ENCODE peak calls at places on chromosomes 1 and 21, in eight cellular contexts. Q is body of pancreas; H is endothelial cell of umbilical vein; K is neural progenitor cell; D is brain microvascular endothelial cell; X is testis; C is CD8-positive, alpha-beta memory T cell; T is HL-60. E is an unnamed sample.

GRCh38 chr1:184031127-184032107 is 6.1 kb downstream of the COLGALT2 start:
- DNase-seq in X (no peak), Q (no peak), K (no peak), H (no peak), D (no peak), T (no peak), C (no peak), E (no peak)

GRCh38 chr21:46357684-46358425 is 33.9 kb downstream of the PCNT start:
- DNase-seq in Q (no peak), K (no peak), T (no peak), D (no peak), H (no peak), C (no peak), X (no peak), E (no peak)

GRCh38 chr1:3126756-3127718 is 58.0 kb downstream of the PRDM16 start:
- DNase-seq in X (peak), H (no peak), C (no peak), Q (no peak), T (no peak), K (no peak), D (no peak), E (no peak)

GRCh38 chr1:47424336-47424982 is 8.4 kb downstream of the FOXE3 start:
- DNase-seq in X (no peak), Q (no peak), D (peak), H (peak), K (peak), C (no peak), T (no peak), E (peak)

GRCh38 chr21:28375708-28376385 is 616.8 kb downstream of the LTN1 start:
- DNase-seq in Q (no peak), K (no peak), H (peak), T (no peak), X (no peak), C (no peak), D (peak), E (no peak)

GRCh38 chr1:197526736-197527371 is 248.4 kb downstream of the DENND1B start:
- DNase-seq in T (no peak), K (peak), Q (no peak), D (no peak), C (no peak), H (peak), X (no peak), E (no peak)

GRCh38 chr1:232954594-232955365 is 4.4 kb downstream of the NTPCR start:
- DNase-seq in K (no peak), X (no peak), H (peak), Q (no peak), D (peak), C (no peak), T (no peak), E (no peak)

GRCh38 chr1:951364-951763 is 7.7 kb downstream of the NOC2L start:
- DNase-seq in X (no peak), C (no peak), H (no peak), K (peak), D (no peak), Q (no peak), T (no peak), E (peak)

GRCh38 chr1:117607471-117607870 is 1.6 kb downstream of the TENT5C start:
- DNase-seq in C (peak), T (no peak), H (no peak), Q (peak), X (no peak), K (peak), D (no peak), E (no peak)

DNA sequence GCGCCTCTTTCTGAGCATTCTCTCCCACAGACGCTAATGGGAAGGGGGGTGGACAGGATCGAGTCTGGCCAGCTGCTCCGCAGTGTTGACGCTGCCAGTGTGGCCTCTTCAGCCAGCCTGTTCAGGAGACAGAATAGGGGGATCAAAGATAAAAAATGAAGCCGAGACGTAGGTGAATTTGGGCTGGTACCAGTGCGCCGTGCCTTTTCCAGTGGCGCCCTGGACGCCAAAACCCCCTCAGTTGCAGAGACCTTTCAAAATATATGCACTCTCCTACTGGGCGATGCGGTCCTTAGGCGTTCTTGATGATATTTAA is 1.1 kb downstream of the TTC3 start:
- DNase-seq in C (no peak), H (no peak), D (no peak), T (no peak), Q (no peak), K (peak), X (peak), E (no peak)
- H3K27ac ChIP-seq in C (peak), H (no peak), D (peak), T (peak), Q (peak), K (no peak), X (peak), E (peak)

GRCh38 chr1:26171084-26172072 is at the start of gene ZNF593OS:
- DNase-seq in C (no peak), H (no peak), K (peak), Q (no peak), D (no peak), T (no peak), X (no peak), E (peak)

GRCh38 chr1:26168410-26169167 is at the start of gene C1orf232:
- DNase-seq in C (no peak), D (no peak), Q (no peak), H (no peak), X (no peak), K (peak), T (no peak), E (no peak)

GRCh38 chr1:26169669-26170471 is at the start of gene ZNF593:
- DNase-seq in Q (peak), X (peak), T (peak), C (peak), D (peak), K (peak), H (peak), E (peak)

GRCh38 chr1:26169201-26169600 is 438 bp upstream of the C1orf232 start:
- DNase-seq in K (no peak), C (no peak), Q (no peak), D (no peak), H (no peak), T (no peak), X (no peak), E (no peak)

GRCh38 chr1:26170472-26170821 is 739 bp downstream of the ZNF593 start:
- DNase-seq in C (no peak), Q (no peak), K (no peak), T (no peak), D (no peak), H (no peak), X (no peak), E (no peak)
- H3K27ac ChIP-seq in C (peak), Q (peak), K (no peak), T (peak), D (no peak), H (peak), X (no peak), E (peak)

DNA sequence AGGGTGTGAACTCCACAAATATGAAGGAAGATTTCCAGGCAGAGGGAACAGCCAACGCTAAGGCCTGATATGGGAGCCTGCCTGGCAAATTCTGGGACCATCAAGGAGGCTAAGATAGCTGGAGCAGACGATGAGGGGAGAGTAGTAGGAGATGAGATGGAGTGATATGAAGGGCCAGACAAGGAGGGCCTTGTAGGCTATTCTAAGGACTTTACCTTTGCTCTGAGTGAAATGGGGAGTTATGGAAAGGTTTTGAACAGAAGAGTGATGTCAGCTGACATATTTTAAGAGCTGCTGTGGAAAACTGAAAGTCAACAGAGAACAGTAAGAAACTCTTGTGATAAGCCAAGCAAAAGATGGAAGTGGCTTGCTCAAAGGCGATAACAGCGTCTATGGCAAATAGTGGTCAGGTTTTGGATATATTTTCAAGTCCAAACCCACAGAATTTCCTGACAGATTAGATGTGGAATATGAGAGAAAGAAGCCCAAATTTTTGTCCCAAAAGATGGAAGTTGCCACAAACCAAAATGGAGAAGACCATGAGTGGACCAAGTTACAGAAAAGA is 2.1 kb upstream of the TP53BP2 start:
- DNase-seq in T (no peak), K (no peak), H (no peak), X (no peak), D (no peak), Q (no peak), C (no peak), E (no peak)
- H3K27ac ChIP-seq in T (no peak), K (no peak), H (no peak), X (no peak), D (no peak), Q (no peak), C (peak), E (no peak)

GRCh38 chr1:27885620-27886352 is 13.4 kb downstream of the THEMIS2 start:
- DNase-seq in H (no peak), Q (no peak), T (peak), D (no peak), C (no peak), K (no peak), X (no peak), E (peak)
- H3K27ac ChIP-seq in H (no peak), Q (peak), T (peak), D (no peak), C (peak), K (no peak), X (peak), E (no peak)

DNA sequence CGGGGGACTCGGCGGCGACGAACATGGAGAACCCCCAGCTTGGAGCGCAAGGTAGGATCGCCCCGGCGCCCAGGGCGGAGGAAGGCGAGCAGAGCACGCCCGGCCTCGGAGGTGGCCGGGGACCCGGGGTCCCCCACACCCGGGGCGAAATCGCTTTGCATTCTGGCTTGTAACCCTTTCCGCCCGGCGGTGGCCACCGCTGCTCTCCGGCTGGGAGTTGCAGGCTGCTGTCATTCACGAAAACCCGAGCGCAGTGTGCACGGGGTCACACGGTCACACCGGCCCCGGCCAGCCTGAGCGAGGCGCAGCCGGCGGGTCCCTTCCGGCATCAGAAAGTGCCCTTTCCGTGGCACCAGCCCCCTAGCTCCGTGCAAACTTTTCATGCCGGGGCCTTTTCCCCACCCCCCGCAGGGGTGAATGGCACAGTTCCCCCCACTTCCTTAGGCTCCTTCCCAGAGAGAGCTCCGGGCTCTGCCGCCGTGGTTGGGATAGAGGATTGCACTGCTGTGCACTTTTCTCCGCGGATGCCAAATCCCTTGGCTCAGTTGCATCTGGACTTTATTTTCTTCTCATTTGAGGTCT is 779 bp downstream of the KAZN start:
- DNase-seq in K (peak), H (no peak), Q (no peak), T (no peak), X (peak), C (no peak), D (no peak), E (peak)
- H3K27ac ChIP-seq in K (no peak), H (no peak), Q (no peak), T (no peak), X (no peak), C (no peak), D (no peak), E (no peak)

DNA sequence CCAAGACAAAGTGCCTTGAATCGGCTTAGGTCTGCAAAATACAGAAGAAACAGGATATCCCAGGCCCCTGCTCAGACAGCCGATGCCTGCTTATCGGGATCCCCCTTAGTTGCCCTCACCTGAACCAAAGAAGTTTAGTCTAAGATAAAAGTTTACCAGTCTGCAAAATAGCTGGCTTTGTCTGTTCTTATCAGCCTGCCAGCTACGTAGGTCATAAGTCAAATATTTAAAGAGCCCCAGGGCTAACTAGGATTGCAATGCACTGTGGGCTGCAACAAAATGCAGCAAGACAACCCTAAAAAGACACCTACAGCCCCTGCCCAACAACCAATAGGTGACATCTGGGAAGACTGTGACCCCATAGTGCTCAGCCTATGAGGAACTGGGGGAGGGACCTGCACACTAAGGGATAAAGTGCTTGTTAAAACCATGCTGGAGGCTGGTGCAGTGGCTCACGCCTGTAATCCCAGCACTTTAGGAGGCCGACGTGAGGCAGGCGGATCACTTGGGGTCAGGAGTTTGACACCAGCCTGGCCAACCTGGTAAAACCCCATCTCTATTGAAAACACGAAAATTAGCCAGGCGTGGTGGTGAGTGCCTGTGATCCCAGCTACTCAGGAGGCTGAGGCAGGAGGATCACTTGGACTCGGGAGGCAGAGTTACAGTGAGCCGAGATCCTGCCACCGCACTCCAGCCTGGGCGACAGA is 27.4 kb downstream of the LRRC3 start:
- DNase-seq in K (no peak), T (no peak), H (no peak), C (no peak), X (no peak), Q (no peak), D (no peak), E (peak)
- H3K27ac ChIP-seq in K (no peak), T (no peak), H (no peak), C (no peak), X (no peak), Q (no peak), D (no peak), E (peak)

GRCh38 chr21:27244356-27244755 is 277.5 kb upstream of the ADAMTS5 start:
- DNase-seq in K (no peak), H (no peak), X (no peak), D (no peak), T (no peak), Q (no peak), C (no peak), E (no peak)

GRCh38 chr21:27248791-27249190 is 281.9 kb upstream of the ADAMTS5 start:
- DNase-seq in T (no peak), X (no peak), D (no peak), Q (no peak), K (no peak), C (no peak), H (no peak), E (no peak)

GRCh38 chr21:27240901-27241300 is 274.0 kb upstream of the ADAMTS5 start:
- DNase-seq in C (no peak), Q (no peak), D (no peak), X (no peak), K (no peak), H (no peak), T (no peak), E (no peak)

GRCh38 chr21:27246741-27247140 is 279.9 kb upstream of the ADAMTS5 start:
- DNase-seq in C (no peak), K (no peak), H (no peak), T (no peak), Q (no peak), D (peak), X (no peak), E (no peak)

DNA sequence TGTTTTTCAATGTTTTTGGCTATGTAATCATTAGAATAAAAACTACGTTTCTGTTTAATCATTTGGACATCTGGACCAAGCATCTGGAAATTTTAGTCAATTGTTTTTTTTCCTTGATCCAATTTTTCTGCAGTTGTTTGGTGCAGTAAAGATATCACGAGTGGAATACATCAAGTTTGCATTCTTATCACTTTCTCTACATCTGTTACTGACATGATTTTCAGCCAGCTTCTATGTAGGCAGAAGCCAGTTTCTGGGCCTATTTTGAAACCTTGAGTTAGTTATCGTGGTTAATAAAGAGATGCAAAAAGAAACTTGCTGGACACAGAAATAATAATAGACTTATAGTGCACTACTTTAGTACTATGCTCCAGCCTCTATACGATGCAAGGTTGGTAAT is 277.9 kb upstream of the ADAMTS5 start:
- DNase-seq in K (no peak), T (no peak), X (no peak), Q (no peak), C (no peak), H (no peak), D (no peak), E (no peak)
- H3K27ac ChIP-seq in K (no peak), T (no peak), X (no peak), Q (no peak), C (no peak), H (no peak), D (no peak), E (no peak)

GRCh38 chr1:155016231-155016831 is 13.7 kb downstream of the ZBTB7B start:
- DNase-seq in Q (no peak), D (no peak), X (no peak), K (no peak), H (no peak), T (peak), C (no peak), E (peak)

GRCh38 chr1:155014709-155015508 is 12.3 kb downstream of the ZBTB7B start:
- DNase-seq in T (peak), K (no peak), C (no peak), X (no peak), D (no peak), Q (no peak), H (no peak), E (peak)

GRCh38 chr1:155013632-155014031 is 11.0 kb downstream of the ZBTB7B start:
- DNase-seq in K (no peak), Q (no peak), X (no peak), D (no peak), C (no peak), H (no peak), T (peak), E (peak)

GRCh38 chr1:155017021-155017945 is 14.7 kb downstream of the ZBTB7B start:
- DNase-seq in H (peak), Q (peak), X (peak), K (peak), C (peak), D (peak), T (peak), E (peak)

GRCh38 chr1:155015527-155016230 is 13.1 kb downstream of the ZBTB7B start:
- DNase-seq in K (no peak), T (peak), H (no peak), Q (no peak), X (no peak), C (no peak), D (no peak), E (no peak)
- H3K27ac ChIP-seq in K (no peak), T (no peak), H (no peak), Q (peak), X (no peak), C (no peak), D (no peak), E (no peak)

DNA sequence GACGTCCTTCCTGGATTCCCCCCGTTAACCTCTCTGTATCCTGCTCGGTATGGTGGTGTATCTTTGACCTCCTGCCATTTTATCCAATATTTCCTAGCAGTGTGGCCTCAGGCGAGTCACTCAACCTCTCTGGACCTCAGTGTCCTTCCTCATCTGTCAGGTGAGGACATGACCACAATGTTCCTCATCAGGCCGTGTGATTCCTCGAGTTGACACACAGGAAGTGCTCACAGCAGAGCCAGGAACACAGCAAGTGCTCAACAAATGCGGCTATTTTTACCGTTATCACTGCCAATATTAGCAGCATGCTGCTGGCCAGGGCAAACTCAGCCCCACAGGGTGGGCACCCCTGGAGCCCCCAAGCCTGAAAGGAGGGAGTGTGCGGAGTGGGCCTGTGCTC is 450.2 kb downstream of the KIF26B start:
- DNase-seq in D (no peak), K (no peak), H (no peak), C (no peak), T (no peak), Q (no peak), X (no peak), E (no peak)
- H3K27ac ChIP-seq in D (no peak), K (no peak), H (no peak), C (no peak), T (no peak), Q (no peak), X (no peak), E (no peak)

E was measured in WERI-Rb-1.